ENCODE peak calls at places on chromosomes 7 and 10, in eight cellular contexts. X is effector memory CD4-positive, alpha-beta T cell; F is tibial nerve; I is GM23338; A is stomach; D is heart right ventricle; T is small intestine; C is K562. L is an unnamed sample.

GRCh38 chr7:16646427-16647081 is 573 bp downstream of the BZW2 start:
- DNase-seq in D (no peak), I (no peak), X (no peak), T (peak; percentile 41), A (no peak), C (peak; percentile 46), F (no peak), L (no peak)

GRCh38 chr7:23184709-23185354 is 3.0 kb downstream of the NUP42 start:
- DNase-seq in D (peak; percentile 58), I (peak; percentile 29), A (no peak), T (peak; percentile 38), X (no peak), C (peak; percentile 75), F (peak; percentile 88), L (no peak)

GRCh38 chr7:122310119-122311021 is 5.8 kb upstream of the FEZF1 start:
- DNase-seq in F (no peak), A (no peak), C (no peak), T (no peak), X (no peak), I (peak; percentile 96), D (no peak), L (no peak)

GRCh38 chr7:99558306-99559275 is at the start of gene ZNF655:
- DNase-seq in I (peak; percentile 98), X (peak; percentile 85), C (peak; percentile 97), T (peak; percentile 84), A (peak; percentile 93), F (peak; percentile 89), D (peak; percentile 94), L (peak; percentile 75)

GRCh38 chr7:79217468-79217867 is 236.0 kb downstream of the MAGI2 start:
- DNase-seq in X (no peak), A (no peak), I (no peak), C (no peak), D (no peak), T (peak; percentile 39), F (no peak), L (no peak)

GRCh38 chr7:94289071-94289470 is 105.6 kb upstream of the COL1A2 start:
- DNase-seq in F (peak; percentile 80), T (peak; percentile 44), I (peak; percentile 94), A (peak; percentile 56), D (peak; percentile 67), C (peak; percentile 60), X (no peak), L (no peak)

GRCh38 chr10:77493851-77494788 is 143.5 kb downstream of the KCNMA1 start:
- DNase-seq in A (no peak), C (peak; percentile 11), T (no peak), X (no peak), F (no peak), D (no peak), I (peak; percentile 72), L (no peak)

GRCh38 chr7:156158693-156159092 is 346.4 kb upstream of the SHH start:
- DNase-seq in F (no peak), D (no peak), X (no peak), T (no peak), C (no peak), I (no peak), A (no peak), L (no peak)

GRCh38 chr7:142451817-142452216 is 194.0 kb upstream of the PRSS58 start:
- DNase-seq in I (no peak), D (no peak), T (peak; percentile 27), F (no peak), X (no peak), C (no peak), A (no peak), L (no peak)

GRCh38 chr10:91590904-91591791 is 41.7 kb downstream of the PPP1R3C start:
- DNase-seq in T (peak; percentile 86), X (no peak), C (peak; percentile 67), A (peak; percentile 51), F (no peak), I (no peak), D (peak; percentile 75), L (no peak)

GRCh38 chr10:30493609-30494530 is 59.9 kb downstream of the MAP3K8 start:
- DNase-seq in T (no peak), C (peak; percentile 69), F (peak; percentile 44), A (no peak), D (peak; percentile 27), I (no peak), X (no peak), L (peak; percentile 85)

GRCh38 chr10:116669080-116669479 is 48.3 kb downstream of the PNLIPRP2 start:
- DNase-seq in F (no peak), C (no peak), T (no peak), D (no peak), X (no peak), I (no peak), A (no peak), L (no peak)

GRCh38 chr7:133233142-133233541 is 19.7 kb upstream of the EXOC4 start:
- DNase-seq in X (no peak), A (no peak), C (no peak), D (no peak), F (no peak), T (no peak), I (peak; percentile 46), L (no peak)

GRCh38 chr7:101926265-101926664 is 108.8 kb downstream of the CUX1 start:
- DNase-seq in I (no peak), A (no peak), X (no peak), D (no peak), C (no peak), T (no peak), F (no peak), L (no peak)

GRCh38 chr7:45923818-45924217 is 2.7 kb upstream of the IGFBP3 start:
- DNase-seq in A (no peak), X (no peak), I (no peak), F (no peak), D (no peak), T (no peak), C (no peak), L (no peak)

GRCh38 chr7:145797507-145797906 is 319.1 kb upstream of the CNTNAP2 start:
- DNase-seq in C (no peak), D (no peak), T (no peak), I (no peak), X (no peak), A (no peak), F (no peak), L (no peak)

GRCh38 chr10:127485153-127485857 is 63.8 kb upstream of the NPS start:
- DNase-seq in C (no peak), X (no peak), D (no peak), F (no peak), T (no peak), A (no peak), I (peak; percentile 73), L (no peak)

GRCh38 chr7:36159618-36160017 is 6.6 kb downstream of the EEPD1 start:
- DNase-seq in C (no peak), A (no peak), F (no peak), X (no peak), I (no peak), D (no peak), T (no peak), L (no peak)

GRCh38 chr7:148230341-148230740 is 360.2 kb upstream of the C7orf33 start:
- DNase-seq in T (no peak), A (no peak), I (no peak), C (no peak), D (no peak), F (no peak), X (no peak), L (no peak)

GRCh38 chr7:11699666-11700065 is 132.3 kb downstream of the THSD7A start:
- DNase-seq in T (no peak), X (no peak), A (no peak), D (no peak), I (no peak), F (no peak), C (no peak), L (no peak)

GRCh38 chr7:96637531-96637930 is 72.1 kb downstream of the SEM1 start:
- DNase-seq in F (no peak), X (no peak), I (no peak), D (no peak), A (no peak), C (no peak), T (no peak), L (no peak)

GRCh38 chr10:5748394-5748803 is 63.8 kb downstream of the TASOR2 start:
- DNase-seq in D (no peak), F (no peak), C (no peak), A (no peak), X (no peak), I (peak; percentile 13), T (no peak), L (no peak)
- H3K36me3 ChIP-seq in D (peaks cover 95% of the 10 kb centered on the region), F (peaks cover 5% of the 10 kb centered on the region), C (peaks cover 88% of the 10 kb centered on the region), A (peaks cover 77% of the 10 kb centered on the region), X (peaks cover 18% of the 10 kb centered on the region), I (peaks cover 18% of the 10 kb centered on the region), T (peaks cover 17% of the 10 kb centered on the region), L (peaks cover 27% of the 10 kb centered on the region)

DNA sequence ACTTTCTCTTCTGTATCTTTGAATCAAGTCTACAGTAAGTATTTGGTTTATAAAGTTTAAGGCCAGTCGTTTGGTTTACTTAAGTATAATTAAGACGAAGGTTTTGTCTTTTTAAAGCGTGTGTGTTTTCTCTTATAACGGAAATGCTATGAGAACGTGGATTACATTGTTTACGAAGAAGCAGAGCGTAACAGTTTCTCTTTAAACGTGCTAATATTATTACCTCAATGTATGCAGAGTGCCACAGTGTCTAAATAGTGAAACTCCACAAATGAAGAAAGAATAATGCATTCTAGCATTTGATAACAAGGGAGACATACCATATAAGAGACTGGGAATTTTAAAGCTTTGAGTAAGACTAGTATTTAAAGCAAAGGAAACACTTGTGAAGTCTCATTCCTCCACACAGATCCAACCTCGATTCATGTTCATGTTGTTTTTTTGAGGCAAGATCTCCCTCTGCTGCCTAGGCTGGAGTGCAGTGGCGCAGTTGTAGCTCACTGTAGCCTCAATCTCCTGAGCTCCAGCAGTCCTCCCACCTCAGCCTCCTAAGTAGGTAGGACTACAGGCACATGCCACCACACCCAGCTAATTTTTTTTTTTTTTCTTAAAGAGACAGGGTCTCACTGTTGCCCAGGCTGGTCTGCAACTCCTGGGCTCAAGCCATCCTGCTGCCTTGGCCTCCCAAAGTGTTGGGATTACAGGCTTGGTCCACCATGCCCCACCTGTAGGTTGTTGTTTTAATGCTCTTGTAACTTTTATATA is 75.1 kb downstream of the ANKRD61 start:
- DNase-seq in D (no peak), F (peak; percentile 8), I (peak; percentile 6), A (no peak), T (peak; percentile 61), C (peak; percentile 76), X (peak; percentile 12), L (no peak)
- H3K27ac ChIP-seq in D (peak overlapping the region; percentile 67), F (peak overlapping the region; percentile 86), I (peak overlapping the region; percentile 28), A (peak overlapping the region; percentile 89), T (peak overlapping the region; percentile 90), C (peak overlapping the region; percentile 47), X (peak overlapping the region; percentile 78), L (peak overlapping the region; percentile 77)

GRCh38 chr7:69759373-69759772 is 161.1 kb downstream of the AUTS2 start:
- DNase-seq in X (no peak), F (no peak), I (no peak), A (no peak), C (no peak), T (no peak), D (no peak), L (no peak)
- H3K4me1 ChIP-seq in X (no peaks in the 10 kb centered on the region), F (no peaks in the 10 kb centered on the region), I (peaks cover 15% of the 10 kb centered on the region), A (no peaks in the 10 kb centered on the region), C (no peaks in the 10 kb centered on the region), T (no peaks in the 10 kb centered on the region), D (peaks cover 22% of the 10 kb centered on the region), L (no peaks in the 10 kb centered on the region)

DNA sequence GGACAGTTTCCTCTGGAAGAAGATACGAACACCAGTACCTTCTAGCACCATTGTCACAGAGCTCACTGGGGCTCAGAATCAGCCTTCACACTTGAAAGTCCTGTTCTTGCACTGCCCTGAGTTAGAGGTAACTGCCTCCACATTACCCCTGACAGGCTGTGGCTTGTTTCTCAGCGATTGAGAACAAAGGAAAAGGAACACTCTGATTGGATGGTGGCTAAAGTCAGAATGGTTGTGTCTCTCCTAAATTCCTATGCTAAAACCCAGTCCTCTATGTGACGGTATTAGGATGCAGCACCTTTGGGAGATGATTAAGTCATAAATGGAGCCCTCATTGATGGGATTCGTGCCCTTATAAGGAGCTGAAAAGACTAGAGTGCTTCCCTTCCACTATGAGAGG is 38.8 kb upstream of the DGKI start:
- DNase-seq in C (no peak), I (peak; percentile 4), D (no peak), X (no peak), F (no peak), A (no peak), T (no peak), L (no peak)
- H3K36me3 ChIP-seq in C (peaks cover 64% of the 10 kb centered on the region), I (peaks cover 23% of the 10 kb centered on the region), D (peaks cover 88% of the 10 kb centered on the region), X (peaks cover 32% of the 10 kb centered on the region), F (peaks cover 23% of the 10 kb centered on the region), A (peaks cover 84% of the 10 kb centered on the region), T (peaks cover 34% of the 10 kb centered on the region), L (peaks cover 44% of the 10 kb centered on the region)

L was measured in ascending aorta.